ENCODE peak calls at places on chromosomes 11 and 22, in five cellular contexts. U is tibial nerve, N is nephron progenitor cell, Y is dorsolateral prefrontal cortex, Z is suprapubic skin. H is an unnamed sample.

GRCh38 chr11:112797653-112798293 is 163.4 kb upstream of the NCAM1 start:
- DNase-seq in U (no peak), N (peak), Y (peak), Z (no peak), H (no peak)

GRCh38 chr11:99814021-99814420 is 793.3 kb downstream of the CNTN5 start:
- DNase-seq in U (no peak), N (no peak), Y (no peak), Z (no peak), H (no peak)

GRCh38 chr11:71140206-71140919 is 112.0 kb downstream of the SHANK2 start:
- DNase-seq in U (no peak), N (no peak), Y (no peak), Z (no peak), H (no peak)

GRCh38 chr22:48824673-48825651 is 1002.7 kb downstream of the BRD1 start:
- DNase-seq in U (no peak), N (no peak), Y (peak), Z (peak), H (no peak)

GRCh38 chr22:49962751-49963646 is 2.4 kb downstream of the PIM3 start:
- DNase-seq in U (peak), N (peak), Y (peak), Z (peak), H (no peak)

GRCh38 chr11:119721129-119722120 is 7.6 kb downstream of the NECTIN1 start:
- DNase-seq in U (no peak), N (peak), Y (no peak), Z (no peak), H (no peak)

GRCh38 chr22:23651676-23652075 is 19.6 kb upstream of the DRICH1 start:
- DNase-seq in U (no peak), N (no peak), Y (no peak), Z (no peak), H (no peak)

GRCh38 chr11:47348859-47349258 is 3.6 kb downstream of the MYBPC3 start:
- DNase-seq in U (no peak), N (no peak), Y (no peak), Z (no peak), H (no peak)

GRCh38 chr11:36790450-36790849 is 192.4 kb upstream of the RAG2 start:
- DNase-seq in U (no peak), N (no peak), Y (no peak), Z (no peak), H (no peak)

GRCh38 chr11:74354036-74354435 is 42.6 kb upstream of the P4HA3 start:
- DNase-seq in U (no peak), N (no peak), Y (no peak), Z (no peak), H (no peak)

GRCh38 chr11:1261241-1262071 is 38.6 kb downstream of the MUC5B start:
- DNase-seq in U (no peak), N (no peak), Y (no peak), Z (no peak), H (no peak)

GRCh38 chr11:73345481-73346147 is 30.6 kb upstream of the RELT start:
- DNase-seq in U (no peak), N (no peak), Y (no peak), Z (no peak), H (no peak)

GRCh38 chr11:73343076-73343833 is 32.9 kb upstream of the RELT start:
- DNase-seq in U (no peak), N (peak), Y (no peak), Z (no peak), H (no peak)

GRCh38 chr11:73340164-73340563 is 32.1 kb downstream of the ARHGEF17 start:
- DNase-seq in U (no peak), N (no peak), Y (no peak), Z (no peak), H (no peak)

GRCh38 chr11:73344191-73344607 is 32.0 kb upstream of the RELT start:
- DNase-seq in U (no peak), N (no peak), Y (peak), Z (no peak), H (no peak)

DNA sequence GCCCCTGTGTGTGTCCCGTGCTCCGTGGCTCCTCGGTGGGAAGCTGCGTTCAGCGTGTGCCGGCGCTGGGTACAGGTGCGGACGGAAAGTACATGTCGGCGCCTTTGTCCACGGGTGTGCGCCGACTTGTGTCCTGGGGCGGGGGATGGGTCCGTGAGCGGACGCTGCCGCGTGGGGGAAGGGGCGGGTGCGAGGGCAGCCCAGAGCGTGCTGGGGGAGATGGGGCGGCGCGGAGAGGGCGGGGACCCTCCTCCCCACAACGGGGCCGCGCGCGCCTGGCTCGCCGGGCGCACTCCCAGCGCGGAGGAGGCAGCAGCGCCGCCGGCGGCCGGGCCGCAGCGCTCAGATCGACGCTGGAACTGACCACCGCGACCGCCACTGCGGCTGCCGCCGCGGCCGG is 33.6 kb upstream of the RELT start:
- DNase-seq in U (no peak), N (peak), Y (no peak), Z (no peak), H (no peak)
- TF ChIP-seq CTCF in U (peak), N (no peak), Y (peak), Z (no peak), H (no peak)

DNA sequence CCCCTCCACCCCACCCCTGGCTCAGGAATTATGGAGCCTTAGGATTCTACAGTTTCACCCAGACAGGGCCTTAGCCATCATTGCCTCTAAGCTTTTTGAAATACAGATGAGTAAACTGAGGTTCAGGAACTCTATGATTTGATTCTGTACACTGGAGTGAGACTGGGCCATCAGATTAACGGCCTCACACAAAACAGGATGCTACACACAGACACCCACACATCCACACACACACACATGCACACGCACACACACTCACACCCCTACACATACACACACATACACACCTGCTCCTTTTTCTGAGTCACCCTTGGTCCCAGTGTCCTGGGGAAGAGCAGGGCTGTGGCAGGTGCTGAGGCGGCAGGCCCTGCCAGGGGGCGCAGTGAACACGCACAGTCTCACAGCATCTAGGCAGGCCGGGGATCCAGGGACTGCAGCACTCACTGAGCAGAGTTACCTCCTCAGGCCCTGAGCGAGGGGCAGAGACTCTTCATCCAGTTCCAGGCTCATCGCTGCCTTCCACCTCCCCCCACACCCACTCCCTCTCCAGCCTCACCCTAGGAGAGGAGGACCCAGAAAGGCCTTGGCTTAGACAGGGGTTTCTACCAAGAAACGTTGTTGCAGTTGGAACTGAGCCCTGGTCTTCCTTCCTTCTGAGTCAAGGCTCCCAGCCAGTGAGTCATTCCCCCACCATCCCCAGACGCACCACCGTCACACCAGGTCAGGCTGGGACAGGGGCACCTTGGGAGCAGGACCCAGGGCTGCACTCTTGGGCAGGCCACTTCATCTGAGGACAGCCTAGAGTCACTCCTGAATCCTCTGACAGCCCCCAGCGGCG is 89.8 kb upstream of the PARVA start:
- DNase-seq in U (no peak), N (peak), Y (no peak), Z (peak), H (no peak)
- TF ChIP-seq CTCF in U (peak), N (peak), Y (no peak), Z (no peak), H (peak)

DNA sequence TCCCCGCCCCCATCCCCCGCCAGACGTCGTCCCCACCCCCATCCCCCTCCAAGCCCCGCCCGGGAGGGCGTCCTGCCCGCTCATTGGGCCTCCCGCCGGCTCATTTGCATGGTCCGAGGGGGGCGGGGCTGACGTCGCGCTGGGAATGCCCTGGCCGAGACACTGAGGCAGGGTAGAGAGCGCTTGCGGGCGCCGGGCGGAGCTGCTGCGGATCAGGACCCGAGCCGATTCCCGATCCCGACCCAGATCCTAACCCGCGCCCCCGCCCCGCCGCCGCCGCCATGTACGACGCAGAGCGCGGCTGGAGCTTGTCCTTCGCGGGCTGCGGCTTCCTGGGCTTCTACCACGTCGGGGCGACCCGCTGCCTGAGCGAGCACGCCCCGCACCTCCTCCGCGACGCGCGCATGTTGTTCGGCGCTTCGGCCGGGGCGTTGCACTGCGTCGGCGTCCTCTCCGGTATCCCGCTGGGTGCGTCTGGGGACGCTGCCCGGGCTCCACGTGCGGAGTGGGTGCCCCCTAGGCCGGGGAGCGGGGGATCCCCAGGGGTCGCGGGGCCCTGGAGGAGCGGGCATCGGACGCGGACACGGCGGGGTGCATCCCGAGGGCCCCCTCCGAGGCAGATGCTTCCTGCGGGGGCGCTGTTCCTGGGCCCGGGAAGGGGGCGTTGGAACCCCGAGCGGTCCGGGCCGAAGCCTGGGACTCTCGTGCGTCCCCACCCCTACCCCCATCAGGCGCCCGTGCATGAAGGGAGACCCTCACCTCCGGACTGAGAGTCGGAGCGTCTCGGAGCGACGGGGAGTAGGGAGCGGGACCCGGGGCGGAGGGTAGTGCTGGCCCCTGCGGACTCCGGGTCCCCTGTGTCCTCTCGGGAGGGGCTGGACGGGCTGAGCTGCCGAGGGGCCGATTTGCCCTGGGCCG is at the start of gene PNPLA3:
- DNase-seq in U (peak), N (peak), Y (peak), Z (peak), H (peak)
- TF ChIP-seq CTCF in U (no peak), N (peak), Y (no peak), Z (no peak), H (peak)

DNA sequence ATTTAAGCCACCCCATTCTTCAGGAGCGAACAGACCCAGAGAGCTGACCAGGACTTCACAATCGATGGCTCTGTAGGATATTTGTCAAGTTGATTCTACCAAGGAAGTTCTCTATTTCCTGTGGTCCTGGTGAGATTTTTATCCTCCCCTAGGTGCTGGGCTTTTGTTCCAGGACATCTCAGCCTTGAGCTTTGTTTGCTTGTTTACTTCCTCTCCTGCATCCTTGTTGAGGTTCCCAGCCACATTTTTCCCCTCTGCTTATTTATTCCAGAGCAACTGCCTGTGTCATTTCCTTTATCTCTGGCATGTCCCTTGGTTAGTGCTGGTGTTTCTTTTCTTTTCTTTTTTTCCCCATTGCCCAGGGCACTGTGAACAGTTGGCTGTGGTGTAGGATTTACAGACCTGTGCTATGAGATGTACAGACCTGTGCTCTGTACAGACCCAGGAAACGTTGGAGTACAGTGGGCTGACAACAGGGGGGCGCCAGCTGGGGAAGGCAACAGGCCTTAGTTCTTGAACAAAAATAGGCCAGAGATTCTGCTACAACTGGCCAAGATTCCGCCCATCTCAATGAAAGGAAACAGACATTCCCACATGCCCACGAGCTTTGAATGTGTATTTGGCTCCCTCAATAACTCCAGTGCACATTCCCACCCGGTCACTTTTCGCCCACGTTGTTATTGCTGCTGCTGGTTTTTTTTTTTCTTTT is 235.9 kb upstream of the DDI1 start:
- DNase-seq in U (no peak), N (no peak), Y (no peak), Z (no peak), H (no peak)
- TF ChIP-seq CTCF in U (no peak), N (no peak), Y (no peak), Z (no peak), H (no peak)

GRCh38 chr11:10893713-10894112 is 35.9 kb upstream of the ZBED5 start:
- DNase-seq in U (no peak), N (no peak), Y (no peak), Z (no peak), H (no peak)
- TF ChIP-seq CTCF in U (no peak), N (no peak), Y (no peak), Z (peak), H (no peak)

DNA sequence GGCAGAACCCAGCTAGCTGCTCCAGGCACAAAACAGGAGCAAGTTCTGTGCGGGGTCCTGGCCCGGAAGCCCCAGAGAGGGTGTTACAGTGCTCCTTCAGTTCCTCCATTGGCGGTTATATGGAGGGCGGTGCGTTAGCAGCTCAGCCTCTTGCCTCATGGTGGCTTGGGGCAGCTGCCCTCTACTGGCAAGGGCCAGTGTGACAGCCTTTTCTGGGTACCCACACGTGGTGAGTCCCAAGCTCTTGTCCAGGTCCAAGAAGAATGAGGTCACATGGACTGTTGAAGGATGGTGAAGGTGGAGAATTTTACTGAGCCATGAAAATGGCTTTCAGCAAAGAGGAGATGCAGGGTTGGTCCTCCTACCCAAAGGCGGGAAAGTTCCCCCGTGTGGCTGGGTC is 100.5 kb downstream of the WT1 start:
- DNase-seq in U (no peak), N (no peak), Y (no peak), Z (no peak), H (no peak)
- TF ChIP-seq CTCF in U (no peak), N (peak), Y (no peak), Z (no peak), H (no peak)

GRCh38 chr11:44865866-44866272 is 84.8 kb downstream of the TP53I11 start:
- DNase-seq in U (no peak), N (no peak), Y (no peak), Z (no peak), H (no peak)
- TF ChIP-seq CTCF in U (no peak), N (no peak), Y (no peak), Z (no peak), H (no peak)

H was measured in D721Med.